ENCODE peak calls at places on chromosomes 7 and 10, in four cellular contexts. H is astrocyte, M is Peyer's patch, L is pancreas. C is an unnamed sample. For H3K4me1 and H3K27me3, the result is how much of the 10 kb centered on the place peaks cover.

GRCh38 chr7:127986581-127987461 is 44.4 kb downstream of the LRRC4 start:
- DNase-seq in H (no peak), M (no peak), L (no peak), C (no peak)

GRCh38 chr7:72386152-72386551 is 26.0 kb downstream of the CALN1 start:
- DNase-seq in H (no peak), M (no peak), L (no peak), C (no peak)

GRCh38 chr10:11870461-11870780 is 47.3 kb downstream of the PROSER2 start:
- DNase-seq in H (no peak), M (no peak), L (no peak), C (no peak)

GRCh38 chr7:69599879-69600764 is 1.8 kb downstream of the AUTS2 start:
- DNase-seq in H (peak), M (no peak), L (peak), C (no peak)

GRCh38 chr10:126476256-126476655 is 88.0 kb upstream of the ADAM12 start:
- DNase-seq in H (no peak), M (no peak), L (no peak), C (peak)

GRCh38 chr10:113473851-113474250 is 79.0 kb upstream of the HABP2 start:
- DNase-seq in H (peak), M (no peak), L (no peak), C (no peak)

GRCh38 chr7:107390921-107391320 is 78.9 kb upstream of the GPR22 start:
- DNase-seq in H (no peak), M (no peak), L (no peak), C (no peak)

GRCh38 chr7:139730746-139731612 is 46.8 kb downstream of the HIPK2 start:
- DNase-seq in H (peak), M (no peak), L (no peak), C (peak)

GRCh38 chr7:24831240-24831639 is 74.0 kb upstream of the GSDME start:
- DNase-seq in H (peak), M (no peak), L (no peak), C (no peak)

GRCh38 chr7:50212666-50213621 is 91.6 kb upstream of the IKZF1 start:
- DNase-seq in H (no peak), M (no peak), L (peak), C (peak)

GRCh38 chr10:36423821-36424248 is 701.6 kb upstream of the ANKRD30A start:
- DNase-seq in H (no peak), M (no peak), L (no peak), C (no peak)

GRCh38 chr7:155524018-155524556 is 22.3 kb downstream of the CNPY1 start:
- DNase-seq in H (no peak), M (no peak), L (no peak), C (peak)

GRCh38 chr7:24740821-24741220 is 16.4 kb downstream of the GSDME start:
- DNase-seq in H (no peak), M (no peak), L (no peak), C (no peak)

GRCh38 chr7:14332155-14332554 is 342.7 kb upstream of the ETV1 start:
- DNase-seq in H (peak), M (no peak), L (no peak), C (peak)

GRCh38 chr7:106117767-106118544 is 5.8 kb upstream of the SYPL1 start:
- DNase-seq in H (no peak), M (no peak), L (no peak), C (no peak)

GRCh38 chr7:156616269-156617202 is 24.0 kb upstream of the RNF32 start:
- DNase-seq in H (no peak), M (peak), L (no peak), C (peak)

GRCh38 chr10:117374506-117375359 is 507 bp downstream of the PDZD8 start:
- DNase-seq in H (peak), M (no peak), L (peak), C (peak)

GRCh38 chr7:105205592-105206211 is 183.0 kb downstream of the SRPK2 start:
- DNase-seq in H (peak), M (no peak), L (no peak), C (no peak)

GRCh38 chr7:5237286-5237685 is 45.5 kb upstream of the SLC29A4 start:
- DNase-seq in H (peak), M (no peak), L (no peak), C (no peak)

DNA sequence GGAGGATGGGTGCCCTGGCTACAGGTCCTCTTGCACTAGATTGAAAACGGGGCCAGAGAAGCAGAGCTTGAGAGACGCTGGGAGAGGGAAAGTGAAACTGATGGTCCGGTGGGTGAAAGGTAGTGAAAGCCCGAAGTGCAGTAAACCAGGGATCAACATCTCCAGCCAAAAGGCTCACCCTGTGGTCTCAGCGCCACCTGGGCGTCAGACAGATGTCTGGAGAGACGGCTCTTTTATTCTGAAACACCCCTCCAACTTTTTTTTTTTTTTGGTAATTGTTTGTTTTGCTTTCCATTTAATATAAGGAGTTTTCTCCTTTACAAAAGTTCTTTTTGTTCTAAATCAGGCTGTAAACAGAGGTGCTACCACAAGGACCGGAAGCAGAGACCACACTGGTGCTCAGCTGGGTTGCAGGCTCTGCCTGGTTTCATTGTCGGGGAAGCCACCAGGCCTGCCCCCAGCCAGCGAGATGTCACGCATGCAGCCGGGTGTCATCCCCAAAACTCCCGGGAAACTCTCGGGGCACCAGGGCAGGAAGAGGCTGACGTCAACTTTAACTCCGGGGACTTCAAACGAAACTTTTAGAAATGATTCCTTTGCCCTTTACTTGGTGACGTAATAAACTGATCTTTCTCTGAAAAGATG is 11.2 kb downstream of the IL2RA start:
- DNase-seq in H (no peak), M (peak), L (no peak), C (peak)
- H3K4me3 ChIP-seq in H (no peak), M (peak), L (no peak), C (no peak)

DNA sequence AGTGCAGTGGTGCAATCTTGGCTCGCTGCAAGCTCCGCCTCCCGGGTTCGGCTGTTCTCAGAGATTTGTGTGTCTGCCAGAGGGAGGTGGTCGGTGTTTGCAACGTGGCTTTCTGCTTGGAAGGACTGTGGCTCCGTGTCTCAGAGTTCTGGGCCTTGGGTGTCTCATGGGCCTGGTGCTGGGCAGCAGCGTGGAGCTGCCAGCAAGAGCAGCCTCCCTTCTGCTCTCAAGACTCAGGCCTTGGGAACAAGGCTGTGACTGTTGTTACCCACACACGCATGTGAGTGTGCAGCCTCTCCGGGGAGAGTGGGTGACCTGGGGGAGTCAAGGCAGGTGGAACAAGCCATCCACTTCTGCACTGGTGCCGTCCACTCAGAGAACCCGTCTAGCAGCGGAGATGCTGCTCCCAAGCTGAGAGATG is 52.0 kb downstream of the VIPR2 start:
- DNase-seq in H (no peak), M (peak), L (no peak), C (peak)
- H3K4me1 ChIP-seq in H (under half), M (under half), L (under half), C (under half)

GRCh38 chr10:122341141-122341810 is 33.2 kb upstream of the PLEKHA1 start:
- DNase-seq in H (peak), M (no peak), L (no peak), C (peak)
- H3K27me3 ChIP-seq in H (under half), M (under half), L (under half), C (under half)

GRCh38 chr10:75283150-75284096 is 47.7 kb upstream of the COMTD1 start:
- DNase-seq in H (peak), M (no peak), L (no peak), C (peak)
- H3K4me3 ChIP-seq in H (no peak), M (no peak), L (no peak), C (peak)

GRCh38 chr10:77386365-77386764 is 251.2 kb downstream of the KCNMA1 start:
- DNase-seq in H (no peak), M (no peak), L (no peak), C (peak)
- H3K4me1 ChIP-seq in H (under half), M (under half), L (under half), C (under half)

C was measured in endodermal cell.